ENCODE peak calls at places on chromosomes 3 and 15, in six cellular contexts. N is A549, F is HepG2, Q is K562, C is endothelial cell of umbilical vein, J is GM12878. G is an unnamed sample.

GRCh38 chr3:195040094-195040493 is 230.9 kb downstream of the XXYLT1 start:
- DNase-seq in N (no peak), C (no peak), F (no peak), Q (no peak), J (no peak), G (peak; percentile 74)

GRCh38 chr3:183291511-183292031 is 38.5 kb downstream of the B3GNT5 start:
- DNase-seq in F (peak; percentile 78), C (peak; percentile 55), Q (no peak), N (peak; percentile 45), J (no peak), G (no peak)

GRCh38 chr3:53166781-53167291 is 5.8 kb downstream of the PRKCD start:
- DNase-seq in Q (peak; percentile 52), J (no peak), F (no peak), C (peak; percentile 24), N (no peak), G (peak; percentile 94)

GRCh38 chr15:45141386-45141785 is 11.6 kb downstream of the DUOX1 start:
- DNase-seq in F (no peak), N (no peak), C (no peak), Q (no peak), J (no peak), G (no peak)

GRCh38 chr3:40309925-40310635 is 573 bp downstream of the EIF1B start:
- DNase-seq in N (peak; percentile 5), C (peak; percentile 62), F (peak; percentile 35), J (no peak), Q (peak; percentile 62), G (no peak)

GRCh38 chr3:155070316-155070715 is 9.8 kb upstream of the MME start:
- DNase-seq in N (no peak), F (no peak), Q (no peak), C (no peak), J (no peak), G (no peak)

GRCh38 chr3:24526640-24527237 is 32.1 kb upstream of the THRB start:
- DNase-seq in N (no peak), Q (no peak), C (no peak), J (no peak), F (no peak), G (no peak)

GRCh38 chr3:182713743-182714517 is 79.4 kb upstream of the ATP11B start:
- DNase-seq in J (peak; percentile 49), N (peak; percentile 61), Q (peak; percentile 62), C (peak; percentile 75), F (peak; percentile 58), G (peak; percentile 81)

GRCh38 chr3:38054166-38054991 is 15.4 kb downstream of the DLEC1 start:
- DNase-seq in Q (no peak), J (no peak), C (no peak), F (peak; percentile 66), N (no peak), G (no peak)

GRCh38 chr3:193779933-193780332 is 186.9 kb downstream of the OPA1 start:
- DNase-seq in Q (no peak), F (no peak), J (no peak), C (no peak), N (no peak), G (no peak)

GRCh38 chr15:25173241-25174028 is 218.6 kb downstream of the SNRPN start:
- DNase-seq in N (no peak), C (no peak), F (no peak), J (no peak), Q (no peak), G (no peak)

GRCh38 chr3:65995030-65995429 is 43.7 kb downstream of the MAGI1 start:
- DNase-seq in J (no peak), F (no peak), C (peak; percentile 52), N (no peak), Q (no peak), G (no peak)

GRCh38 chr15:64989331-64990167 is at the start of gene SPG21:
- DNase-seq in J (peak; percentile 91), C (peak; percentile 97), N (peak; percentile 96), F (peak; percentile 73), Q (peak; percentile 97), G (peak; percentile 96)

GRCh38 chr3:83460051-83460450 is 1498.7 kb upstream of the CADM2 start:
- DNase-seq in N (no peak), Q (no peak), J (no peak), F (no peak), C (no peak), G (no peak)

GRCh38 chr3:11045536-11045935 is 53.0 kb downstream of the SLC6A1 start:
- DNase-seq in C (no peak), N (no peak), F (no peak), Q (no peak), J (no peak), G (no peak)

GRCh38 chr3:171829841-171830559 is 13.1 kb upstream of the TMEM212 start:
- DNase-seq in N (peak; percentile 80), Q (peak; percentile 58), J (no peak), F (peak; percentile 81), C (peak; percentile 96), G (peak; percentile 62)

GRCh38 chr3:27824312-27825200 is 102.4 kb upstream of the EOMES start:
- DNase-seq in F (no peak), J (no peak), N (no peak), Q (no peak), C (no peak), G (no peak)

GRCh38 chr3:166510382-166510781 is 673.2 kb upstream of the BCHE start:
- DNase-seq in C (no peak), N (no peak), Q (no peak), F (no peak), J (no peak), G (no peak)

GRCh38 chr3:190339130-190339529 is 16.9 kb upstream of the CLDN1 start:
- DNase-seq in N (no peak), F (peak; percentile 37), Q (no peak), C (peak; percentile 72), J (peak; percentile 11), G (peak; percentile 14)

GRCh38 chr15:64610257-64610919 is 150.0 kb downstream of the ZNF609 start:
- DNase-seq in J (no peak), C (no peak), Q (no peak), N (no peak), F (peak; percentile 68), G (no peak)

GRCh38 chr3:23778451-23778850 is 27.3 kb upstream of the UBE2E1 start:
- DNase-seq in Q (no peak), J (no peak), C (no peak), N (no peak), F (no peak), G (no peak)

GRCh38 chr3:23017800-23018199 is 185.3 kb upstream of the UBE2E2 start:
- DNase-seq in N (no peak), C (no peak), Q (no peak), J (no peak), F (no peak), G (no peak)

GRCh38 chr3:111579495-111579894 is 15.7 kb downstream of the ZBED2 start:
- DNase-seq in N (no peak), F (no peak), J (no peak), C (no peak), Q (no peak), G (no peak)

GRCh38 chr3:123423026-123423425 is 25.9 kb downstream of the ADCY5 start:
- DNase-seq in Q (no peak), N (no peak), J (no peak), C (no peak), F (no peak), G (no peak)

GRCh38 chr3:10006048-10006761 is 19.6 kb upstream of the EMC3 start:
- DNase-seq in F (peak; percentile 43), N (no peak), Q (no peak), C (no peak), J (no peak), G (no peak)

DNA sequence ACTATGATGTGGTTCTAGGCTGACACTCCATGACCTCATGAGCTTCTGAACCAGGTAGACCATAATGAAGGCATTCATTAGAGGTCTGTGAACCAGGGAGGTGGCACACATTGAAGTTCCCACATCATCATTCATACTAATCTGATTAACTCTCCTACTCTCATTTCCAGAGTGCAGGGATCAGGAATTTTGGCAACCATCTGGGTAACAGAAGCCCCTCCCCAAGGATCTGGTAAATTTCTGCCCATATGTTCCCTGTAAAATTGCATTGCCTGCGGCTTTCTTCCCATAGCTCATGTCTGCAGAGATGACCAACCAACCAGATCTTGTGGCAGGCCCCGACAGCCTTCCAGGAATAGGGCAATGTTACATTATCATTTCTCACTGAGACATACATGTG is 111.4 kb upstream of the CHL1 start:
- DNase-seq in F (no peak), Q (no peak), J (no peak), N (no peak), C (no peak), G (no peak)
- TF ChIP-seq MYC in F (no peak), Q (no peak), J (no peak), N (no peak), C (no peak), G (no peak)

GRCh38 chr3:62110801-62111200 is 262.5 kb downstream of the FEZF2 start:
- DNase-seq in J (no peak), F (no peak), Q (no peak), C (no peak), N (no peak), G (no peak)

GRCh38 chr3:62113092-62113491 is 260.3 kb downstream of the FEZF2 start:
- DNase-seq in N (no peak), C (no peak), Q (no peak), J (no peak), F (no peak), G (no peak)

GRCh38 chr3:62109534-62109933 is 263.8 kb downstream of the FEZF2 start:
- DNase-seq in N (no peak), C (no peak), Q (no peak), J (no peak), F (peak; percentile 20), G (no peak)
- TF ChIP-seq MYC in N (no peak), C (no peak), Q (no peak), J (no peak), F (no peak), G (no peak)

GRCh38 chr15:92583311-92584034 is 72.1 kb downstream of the FAM174B start:
- DNase-seq in Q (no peak), N (no peak), J (no peak), F (no peak), C (no peak), G (no peak)

GRCh38 chr15:92582206-92582605 is 73.4 kb downstream of the FAM174B start:
- DNase-seq in Q (no peak), F (no peak), N (no peak), C (no peak), J (no peak), G (peak; percentile 14)

GRCh38 chr15:92586383-92586910 is 69.1 kb downstream of the FAM174B start:
- DNase-seq in C (no peak), N (no peak), J (no peak), Q (no peak), F (no peak), G (no peak)

GRCh38 chr15:92586930-92587329 is 68.6 kb downstream of the FAM174B start:
- DNase-seq in J (no peak), N (no peak), F (no peak), Q (no peak), C (no peak), G (no peak)

GRCh38 chr15:92584105-92584504 is 71.5 kb downstream of the FAM174B start:
- DNase-seq in F (no peak), N (no peak), C (no peak), Q (no peak), J (no peak), G (no peak)
- TF ChIP-seq MYC in F (no peak), N (no peak), C (no peak), Q (no peak), J (no peak), G (no peak)

DNA sequence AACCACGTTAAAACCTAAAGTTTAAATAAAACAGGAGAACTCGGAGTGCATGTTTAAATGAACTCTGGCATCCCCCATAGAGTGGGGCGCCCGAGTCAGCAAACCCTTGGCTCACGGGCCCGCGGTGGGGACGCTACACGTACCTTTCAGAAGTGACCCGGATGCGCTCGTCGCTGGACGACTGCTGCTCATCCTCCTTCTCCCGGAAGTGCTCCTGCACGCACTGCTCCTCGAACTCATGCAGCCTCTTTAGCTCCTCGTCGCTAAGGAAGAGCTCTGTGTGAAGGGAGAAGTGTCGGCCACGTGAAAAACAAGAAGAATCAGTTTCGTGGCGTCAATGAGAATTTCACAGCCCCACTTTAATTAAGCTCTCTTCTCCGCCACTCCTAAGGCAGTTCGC is 34.6 kb upstream of the MTMR10 start:
- DNase-seq in F (no peak), C (no peak), Q (peak; percentile 22), J (no peak), N (no peak), G (no peak)
- TF ChIP-seq MYC in F (no peak), C (no peak), Q (no peak), J (no peak), N (no peak), G (no peak)